ENCODE peak calls at places on chromosomes 12 and 14, in ten cellular contexts. One of them, this sample, is unnamed.

GRCh38 chr14:20302042-20302761 is 3.5 kb downstream of the TTC5 start:
- DNase-seq in CD4-positive, alpha-beta memory T cell: no peak
- DNase-seq in cardiac muscle cell: peak; percentile 20
- DNase-seq in psoas muscle: no peak
- DNase-seq in GM23248: peak; percentile 70
- DNase-seq in stomach: no peak
- DNase-seq in trophoblast cell: no peak
- DNase-seq in testis: no peak
- DNase-seq in PC-3: peak; percentile 27
- DNase-seq in heart right ventricle: no peak
- DNase-seq in this sample: no peak

GRCh38 chr12:13713746-13714400 is 267.5 kb downstream of the GRIN2B start:
- DNase-seq in psoas muscle: no peak
- DNase-seq in CD4-positive, alpha-beta memory T cell: no peak
- DNase-seq in trophoblast cell: no peak
- DNase-seq in cardiac muscle cell: no peak
- DNase-seq in heart right ventricle: no peak
- DNase-seq in testis: no peak
- DNase-seq in PC-3: no peak
- DNase-seq in GM23248: no peak
- DNase-seq in stomach: no peak
- DNase-seq in this sample: no peak

GRCh38 chr12:7937867-7938506 is 2.0 kb upstream of the SLC2A3 start:
- DNase-seq in PC-3: no peak
- DNase-seq in CD4-positive, alpha-beta memory T cell: no peak
- DNase-seq in GM23248: peak; percentile 58
- DNase-seq in cardiac muscle cell: peak; percentile 47
- DNase-seq in heart right ventricle: no peak
- DNase-seq in testis: no peak
- DNase-seq in psoas muscle: no peak
- DNase-seq in trophoblast cell: no peak
- DNase-seq in stomach: no peak
- DNase-seq in this sample: no peak

GRCh38 chr14:55662757-55663156 is 82.8 kb downstream of the KTN1 start:
- DNase-seq in PC-3: no peak
- DNase-seq in psoas muscle: no peak
- DNase-seq in heart right ventricle: peak; percentile 4
- DNase-seq in cardiac muscle cell: no peak
- DNase-seq in GM23248: no peak
- DNase-seq in testis: no peak
- DNase-seq in CD4-positive, alpha-beta memory T cell: no peak
- DNase-seq in trophoblast cell: no peak
- DNase-seq in stomach: no peak
- DNase-seq in this sample: no peak

GRCh38 chr12:107651867-107652449 is 33.6 kb upstream of the PWP1 start:
- DNase-seq in heart right ventricle: no peak
- DNase-seq in CD4-positive, alpha-beta memory T cell: no peak
- DNase-seq in cardiac muscle cell: no peak
- DNase-seq in GM23248: no peak
- DNase-seq in psoas muscle: no peak
- DNase-seq in stomach: no peak
- DNase-seq in testis: no peak
- DNase-seq in PC-3: no peak
- DNase-seq in trophoblast cell: no peak
- DNase-seq in this sample: no peak

GRCh38 chr12:108734200-108734906 is 3.0 kb upstream of the CORO1C start:
- DNase-seq in cardiac muscle cell: peak; percentile 79
- DNase-seq in testis: no peak
- DNase-seq in PC-3: peak; percentile 99
- DNase-seq in GM23248: peak; percentile 98
- DNase-seq in CD4-positive, alpha-beta memory T cell: no peak
- DNase-seq in trophoblast cell: peak; percentile 96
- DNase-seq in psoas muscle: no peak
- DNase-seq in heart right ventricle: no peak
- DNase-seq in stomach: peak; percentile 61
- DNase-seq in this sample: peak; percentile 43

GRCh38 chr14:80605536-80605935 is 336.0 kb downstream of the CEP128 start:
- DNase-seq in GM23248: no peak
- DNase-seq in psoas muscle: no peak
- DNase-seq in cardiac muscle cell: peak; percentile 28
- DNase-seq in stomach: no peak
- DNase-seq in CD4-positive, alpha-beta memory T cell: no peak
- DNase-seq in PC-3: no peak
- DNase-seq in testis: no peak
- DNase-seq in heart right ventricle: no peak
- DNase-seq in trophoblast cell: no peak
- DNase-seq in this sample: no peak

GRCh38 chr14:99566390-99567354 is 37.3 kb downstream of the CCDC85C start:
- DNase-seq in trophoblast cell: no peak
- DNase-seq in PC-3: no peak
- DNase-seq in cardiac muscle cell: no peak
- DNase-seq in heart right ventricle: no peak
- DNase-seq in psoas muscle: no peak
- DNase-seq in GM23248: no peak
- DNase-seq in CD4-positive, alpha-beta memory T cell: no peak
- DNase-seq in testis: no peak
- DNase-seq in stomach: no peak
- DNase-seq in this sample: no peak

GRCh38 chr12:115934877-115935276 is 342.6 kb downstream of the MED13L start:
- DNase-seq in testis: no peak
- DNase-seq in trophoblast cell: no peak
- DNase-seq in CD4-positive, alpha-beta memory T cell: no peak
- DNase-seq in psoas muscle: no peak
- DNase-seq in heart right ventricle: no peak
- DNase-seq in PC-3: no peak
- DNase-seq in GM23248: no peak
- DNase-seq in cardiac muscle cell: no peak
- DNase-seq in stomach: no peak
- DNase-seq in this sample: no peak

GRCh38 chr14:32109676-32110075 is 32.6 kb downstream of the ARHGAP5 start:
- DNase-seq in testis: no peak
- DNase-seq in trophoblast cell: peak; percentile 18
- DNase-seq in CD4-positive, alpha-beta memory T cell: no peak
- DNase-seq in cardiac muscle cell: peak; percentile 52
- DNase-seq in GM23248: peak; percentile 89
- DNase-seq in stomach: no peak
- DNase-seq in PC-3: no peak
- DNase-seq in heart right ventricle: no peak
- DNase-seq in psoas muscle: no peak
- DNase-seq in this sample: no peak

GRCh38 chr12:98894412-98895085 is 249.5 kb downstream of the APAF1 start:
- DNase-seq in trophoblast cell: no peak
- DNase-seq in stomach: no peak
- DNase-seq in heart right ventricle: no peak
- DNase-seq in testis: no peak
- DNase-seq in cardiac muscle cell: peak; percentile 5
- DNase-seq in PC-3: no peak
- DNase-seq in psoas muscle: no peak
- DNase-seq in GM23248: peak; percentile 9
- DNase-seq in CD4-positive, alpha-beta memory T cell: no peak
- DNase-seq in this sample: no peak

GRCh38 chr12:122096591-122097149 is 18.1 kb downstream of the MLXIP start:
- DNase-seq in PC-3: no peak
- DNase-seq in GM23248: peak; percentile 76
- DNase-seq in psoas muscle: peak; percentile 66
- DNase-seq in cardiac muscle cell: peak; percentile 80
- DNase-seq in heart right ventricle: no peak
- DNase-seq in trophoblast cell: peak; percentile 99
- DNase-seq in testis: no peak
- DNase-seq in stomach: peak; percentile 34
- DNase-seq in CD4-positive, alpha-beta memory T cell: no peak
- DNase-seq in this sample: no peak

GRCh38 chr14:105496831-105497591 is 6.0 kb downstream of the TEDC1 start:
- DNase-seq in PC-3: no peak
- DNase-seq in CD4-positive, alpha-beta memory T cell: no peak
- DNase-seq in GM23248: no peak
- DNase-seq in cardiac muscle cell: no peak
- DNase-seq in trophoblast cell: no peak
- DNase-seq in stomach: no peak
- DNase-seq in psoas muscle: no peak
- DNase-seq in heart right ventricle: no peak
- DNase-seq in testis: no peak
- DNase-seq in this sample: no peak

GRCh38 chr12:93033948-93034347 is 104.9 kb upstream of the EEA1 start:
- DNase-seq in PC-3: no peak
- DNase-seq in psoas muscle: no peak
- DNase-seq in GM23248: no peak
- DNase-seq in trophoblast cell: no peak
- DNase-seq in heart right ventricle: no peak
- DNase-seq in testis: no peak
- DNase-seq in CD4-positive, alpha-beta memory T cell: no peak
- DNase-seq in cardiac muscle cell: no peak
- DNase-seq in stomach: no peak
- DNase-seq in this sample: no peak
- H3K36me3 ChIP-seq in PC-3: no peaks in the 10 kb centered on the region
- H3K36me3 ChIP-seq in psoas muscle: no peaks in the 10 kb centered on the region
- H3K36me3 ChIP-seq in GM23248: no peaks in the 10 kb centered on the region
- H3K36me3 ChIP-seq in trophoblast cell: no peaks in the 10 kb centered on the region
- H3K36me3 ChIP-seq in heart right ventricle: no peaks in the 10 kb centered on the region
- H3K36me3 ChIP-seq in testis: no peaks in the 10 kb centered on the region
- H3K36me3 ChIP-seq in CD4-positive, alpha-beta memory T cell: no peaks in the 10 kb centered on the region
- H3K36me3 ChIP-seq in cardiac muscle cell: no peaks in the 10 kb centered on the region
- H3K36me3 ChIP-seq in stomach: no peaks in the 10 kb centered on the region
- H3K36me3 ChIP-seq in this sample: no peaks in the 10 kb centered on the region

GRCh38 chr12:120136093-120136770 is 19.7 kb upstream of the RAB35 start:
- DNase-seq in GM23248: no peak
- DNase-seq in cardiac muscle cell: no peak
- DNase-seq in trophoblast cell: no peak
- DNase-seq in psoas muscle: no peak
- DNase-seq in CD4-positive, alpha-beta memory T cell: no peak
- DNase-seq in testis: no peak
- DNase-seq in stomach: no peak
- DNase-seq in PC-3: peak; percentile 58
- DNase-seq in heart right ventricle: no peak
- DNase-seq in this sample: no peak

GRCh38 chr12:120137833-120138232 is 21.3 kb upstream of the RAB35 start:
- DNase-seq in GM23248: no peak
- DNase-seq in heart right ventricle: no peak
- DNase-seq in CD4-positive, alpha-beta memory T cell: no peak
- DNase-seq in PC-3: no peak
- DNase-seq in stomach: no peak
- DNase-seq in testis: no peak
- DNase-seq in trophoblast cell: no peak
- DNase-seq in cardiac muscle cell: no peak
- DNase-seq in psoas muscle: no peak
- DNase-seq in this sample: no peak

GRCh38 chr12:120139958-120140357 is 23.4 kb upstream of the RAB35 start:
- DNase-seq in stomach: no peak
- DNase-seq in heart right ventricle: no peak
- DNase-seq in cardiac muscle cell: no peak
- DNase-seq in GM23248: no peak
- DNase-seq in testis: no peak
- DNase-seq in psoas muscle: no peak
- DNase-seq in PC-3: peak; percentile 23
- DNase-seq in CD4-positive, alpha-beta memory T cell: no peak
- DNase-seq in trophoblast cell: no peak
- DNase-seq in this sample: no peak

GRCh38 chr12:120140603-120141002 is 24.1 kb upstream of the RAB35 start:
- DNase-seq in GM23248: peak; percentile 10
- DNase-seq in CD4-positive, alpha-beta memory T cell: no peak
- DNase-seq in testis: no peak
- DNase-seq in PC-3: no peak
- DNase-seq in stomach: no peak
- DNase-seq in heart right ventricle: no peak
- DNase-seq in psoas muscle: no peak
- DNase-seq in trophoblast cell: no peak
- DNase-seq in cardiac muscle cell: no peak
- DNase-seq in this sample: no peak

GRCh38 chr12:120138366-120138765 is 21.8 kb upstream of the RAB35 start:
- DNase-seq in PC-3: no peak
- DNase-seq in cardiac muscle cell: no peak
- DNase-seq in stomach: no peak
- DNase-seq in GM23248: no peak
- DNase-seq in psoas muscle: no peak
- DNase-seq in CD4-positive, alpha-beta memory T cell: no peak
- DNase-seq in trophoblast cell: no peak
- DNase-seq in heart right ventricle: no peak
- DNase-seq in testis: no peak
- DNase-seq in this sample: peak; percentile 27
- H3K36me3 ChIP-seq in PC-3: peaks cover 88% of the 10 kb centered on the region
- H3K36me3 ChIP-seq in cardiac muscle cell: peaks cover 84% of the 10 kb centered on the region
- H3K36me3 ChIP-seq in stomach: peaks cover 100% of the 10 kb centered on the region
- H3K36me3 ChIP-seq in GM23248: peaks cover 60% of the 10 kb centered on the region
- H3K36me3 ChIP-seq in psoas muscle: peaks cover 100% of the 10 kb centered on the region
- H3K36me3 ChIP-seq in CD4-positive, alpha-beta memory T cell: peaks cover 83% of the 10 kb centered on the region
- H3K36me3 ChIP-seq in trophoblast cell: peaks cover 85% of the 10 kb centered on the region
- H3K36me3 ChIP-seq in heart right ventricle: peaks cover 11% of the 10 kb centered on the region
- H3K36me3 ChIP-seq in testis: no peaks in the 10 kb centered on the region
- H3K36me3 ChIP-seq in this sample: peaks cover 95% of the 10 kb centered on the region

GRCh38 chr12:111443586-111443985 is 37.9 kb downstream of the SH2B3 start:
- DNase-seq in psoas muscle: no peak
- DNase-seq in CD4-positive, alpha-beta memory T cell: no peak
- DNase-seq in cardiac muscle cell: no peak
- DNase-seq in stomach: peak; percentile 21
- DNase-seq in trophoblast cell: peak; percentile 40
- DNase-seq in GM23248: peak; percentile 92
- DNase-seq in testis: no peak
- DNase-seq in heart right ventricle: no peak
- DNase-seq in PC-3: peak; percentile 75
- DNase-seq in this sample: peak; percentile 68
- H3K36me3 ChIP-seq in psoas muscle: peaks cover 32% of the 10 kb centered on the region
- H3K36me3 ChIP-seq in CD4-positive, alpha-beta memory T cell: peaks cover 23% of the 10 kb centered on the region
- H3K36me3 ChIP-seq in cardiac muscle cell: peaks cover 11% of the 10 kb centered on the region
- H3K36me3 ChIP-seq in stomach: peaks cover 23% of the 10 kb centered on the region
- H3K36me3 ChIP-seq in trophoblast cell: peaks cover 52% of the 10 kb centered on the region
- H3K36me3 ChIP-seq in GM23248: peaks cover 7% of the 10 kb centered on the region
- H3K36me3 ChIP-seq in testis: no peaks in the 10 kb centered on the region
- H3K36me3 ChIP-seq in heart right ventricle: no peaks in the 10 kb centered on the region
- H3K36me3 ChIP-seq in PC-3: peaks cover 18% of the 10 kb centered on the region
- H3K36me3 ChIP-seq in this sample: no peaks in the 10 kb centered on the region

GRCh38 chr14:28813810-28814209 is 47.2 kb downstream of the FOXG1 start:
- DNase-seq in GM23248: peak; percentile 13
- DNase-seq in psoas muscle: no peak
- DNase-seq in cardiac muscle cell: no peak
- DNase-seq in testis: no peak
- DNase-seq in heart right ventricle: no peak
- DNase-seq in trophoblast cell: no peak
- DNase-seq in PC-3: peak; percentile 23
- DNase-seq in stomach: no peak
- DNase-seq in CD4-positive, alpha-beta memory T cell: no peak
- DNase-seq in this sample: no peak
- H3K36me3 ChIP-seq in GM23248: no peaks in the 10 kb centered on the region
- H3K36me3 ChIP-seq in psoas muscle: no peaks in the 10 kb centered on the region
- H3K36me3 ChIP-seq in cardiac muscle cell: no peaks in the 10 kb centered on the region
- H3K36me3 ChIP-seq in testis: no peaks in the 10 kb centered on the region
- H3K36me3 ChIP-seq in heart right ventricle: no peaks in the 10 kb centered on the region
- H3K36me3 ChIP-seq in trophoblast cell: no peaks in the 10 kb centered on the region
- H3K36me3 ChIP-seq in PC-3: no peaks in the 10 kb centered on the region
- H3K36me3 ChIP-seq in stomach: no peaks in the 10 kb centered on the region
- H3K36me3 ChIP-seq in CD4-positive, alpha-beta memory T cell: no peaks in the 10 kb centered on the region
- H3K36me3 ChIP-seq in this sample: no peaks in the 10 kb centered on the region

DNA sequence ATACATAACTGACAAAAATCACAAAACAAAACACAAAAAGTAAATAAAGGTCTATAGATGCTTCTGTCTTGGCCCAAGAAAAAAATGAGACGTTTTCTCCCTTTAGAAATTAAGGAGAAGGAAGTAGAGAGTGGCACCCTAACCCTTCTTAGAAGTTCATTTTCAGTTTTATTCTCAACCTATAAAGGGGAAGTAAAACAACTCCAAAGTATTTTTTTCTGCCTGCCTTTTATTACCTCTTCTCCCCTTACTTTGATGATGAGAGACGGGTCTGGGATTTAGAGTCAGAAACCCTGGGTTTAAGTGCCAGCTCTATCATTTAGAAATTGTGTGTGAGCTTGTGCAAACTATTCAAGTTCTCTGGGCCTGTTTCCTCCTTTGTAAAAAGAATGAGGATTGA is 2.8 kb downstream of the PRIM1 start:
- DNase-seq in stomach: no peak
- DNase-seq in PC-3: no peak
- DNase-seq in psoas muscle: no peak
- DNase-seq in heart right ventricle: no peak
- DNase-seq in cardiac muscle cell: no peak
- DNase-seq in GM23248: no peak
- DNase-seq in CD4-positive, alpha-beta memory T cell: no peak
- DNase-seq in testis: no peak
- DNase-seq in trophoblast cell: no peak
- DNase-seq in this sample: no peak
- H3K36me3 ChIP-seq in stomach: peaks cover 5% of the 10 kb centered on the region
- H3K36me3 ChIP-seq in PC-3: peaks cover 17% of the 10 kb centered on the region
- H3K36me3 ChIP-seq in psoas muscle: peaks cover 37% of the 10 kb centered on the region
- H3K36me3 ChIP-seq in heart right ventricle: no peaks in the 10 kb centered on the region
- H3K36me3 ChIP-seq in cardiac muscle cell: no peaks in the 10 kb centered on the region
- H3K36me3 ChIP-seq in GM23248: no peaks in the 10 kb centered on the region
- H3K36me3 ChIP-seq in CD4-positive, alpha-beta memory T cell: peaks cover 7% of the 10 kb centered on the region
- H3K36me3 ChIP-seq in testis: no peaks in the 10 kb centered on the region
- H3K36me3 ChIP-seq in trophoblast cell: peaks cover 7% of the 10 kb centered on the region
- H3K36me3 ChIP-seq in this sample: no peaks in the 10 kb centered on the region

This sample was measured in pancreas.